ENCODE peak calls at places on chromosomes 16 and 17, in eight cellular contexts. S is RWPE2, D is uterus, N is testis, K is stomach, I is breast epithelium, U is HAP-1, L is BE2C. Q is an unnamed sample. For H3K27me3 and H3K36me3, the result is how much of the 10 kb centered on the place peaks cover.

GRCh38 chr16:75702247-75702646 is 986 bp upstream of the DUXB start:
- DNase-seq in L (no peak), N (no peak), U (no peak), K (no peak), I (no peak), S (no peak), D (no peak), Q (no peak)

GRCh38 chr16:681746-682427 is 1.7 kb downstream of the STUB1 start:
- DNase-seq in D (no peak), N (no peak), U (no peak), L (peak), I (no peak), S (no peak), K (no peak), Q (no peak)

GRCh38 chr17:63534078-63534570 is 11.0 kb downstream of the KCNH6 start:
- DNase-seq in U (no peak), N (no peak), K (no peak), S (no peak), I (no peak), L (no peak), D (no peak), Q (no peak)

GRCh38 chr16:78494105-78494504 is 394.7 kb downstream of the WWOX start:
- DNase-seq in N (no peak), D (no peak), S (no peak), L (no peak), K (no peak), I (no peak), U (no peak), Q (no peak)

GRCh38 chr17:29293890-29294579 is at the start of gene NUFIP2:
- DNase-seq in L (peak), I (peak), N (peak), K (peak), U (peak), D (peak), S (peak), Q (peak)

GRCh38 chr17:8405499-8406016 is 7.9 kb upstream of the RNF222 start:
- DNase-seq in L (no peak), K (no peak), S (no peak), I (no peak), U (no peak), D (no peak), N (no peak), Q (no peak)

GRCh38 chr17:75827291-75828050 is 16.7 kb downstream of the UNC13D start:
- DNase-seq in U (no peak), N (peak), K (peak), I (no peak), S (peak), L (peak), D (peak), Q (peak)

GRCh38 chr16:27374231-27374793 is 27.7 kb upstream of the IL21R start:
- DNase-seq in N (no peak), D (no peak), U (no peak), S (no peak), I (no peak), K (no peak), L (no peak), Q (no peak)

GRCh38 chr17:43574896-43575525 is 28.9 kb upstream of the ETV4 start:
- DNase-seq in N (no peak), S (no peak), L (no peak), K (no peak), U (no peak), I (no peak), D (no peak), Q (no peak)

GRCh38 chr17:8016632-8017424 is 14.4 kb downstream of the GUCY2D start:
- DNase-seq in S (no peak), K (peak), L (peak), N (peak), D (no peak), U (peak), I (no peak), Q (no peak)

GRCh38 chr16:1432388-1433262 is 1.7 kb downstream of the PERCC1 start:
- DNase-seq in U (no peak), N (no peak), I (no peak), S (no peak), D (no peak), L (peak), K (no peak), Q (no peak)

GRCh38 chr16:85569615-85570212 is 43.4 kb upstream of the GSE1 start:
- DNase-seq in N (peak), D (no peak), K (peak), L (no peak), I (no peak), U (no peak), S (no peak), Q (no peak)

GRCh38 chr17:62592305-62593099 is 35.0 kb upstream of the MRC2 start:
- DNase-seq in S (no peak), K (no peak), N (no peak), U (no peak), I (no peak), L (no peak), D (no peak), Q (no peak)

GRCh38 chr17:42414782-42415409 is 8.2 kb downstream of the CAVIN1 start:
- DNase-seq in L (no peak), N (no peak), U (no peak), I (no peak), S (no peak), K (no peak), D (no peak), Q (no peak)

GRCh38 chr17:4632583-4632923 is 8.9 kb downstream of the ALOX15 start:
- DNase-seq in S (no peak), K (no peak), U (no peak), I (no peak), L (no peak), N (no peak), D (no peak), Q (no peak)

GRCh38 chr16:49930841-49931240 is 74.9 kb upstream of the ZNF423 start:
- DNase-seq in S (peak), U (no peak), L (no peak), N (no peak), I (no peak), D (no peak), K (no peak), Q (no peak)

GRCh38 chr17:64341181-64341580 is 49.5 kb downstream of the PECAM1 start:
- DNase-seq in N (no peak), S (no peak), I (no peak), D (no peak), K (no peak), U (no peak), L (no peak), Q (no peak)

GRCh38 chr17:6187836-6188235 is 117.7 kb downstream of the WSCD1 start:
- DNase-seq in S (no peak), L (no peak), I (no peak), D (no peak), U (peak), N (no peak), K (no peak), Q (no peak)

GRCh38 chr17:59027750-59028149 is 78.9 kb downstream of the TRIM37 start:
- DNase-seq in D (no peak), I (no peak), L (no peak), N (no peak), K (no peak), U (no peak), S (no peak), Q (no peak)

GRCh38 chr17:59024916-59025315 is 81.8 kb downstream of the TRIM37 start:
- DNase-seq in D (no peak), I (no peak), U (no peak), N (no peak), L (no peak), S (no peak), K (no peak), Q (no peak)

GRCh38 chr17:59030811-59031210 is 75.9 kb downstream of the TRIM37 start:
- DNase-seq in N (no peak), L (no peak), D (no peak), I (no peak), U (no peak), S (no peak), K (no peak), Q (no peak)

GRCh38 chr17:59028328-59028727 is 78.4 kb downstream of the TRIM37 start:
- DNase-seq in D (no peak), L (no peak), N (no peak), S (no peak), I (no peak), K (no peak), U (no peak), Q (no peak)

DNA sequence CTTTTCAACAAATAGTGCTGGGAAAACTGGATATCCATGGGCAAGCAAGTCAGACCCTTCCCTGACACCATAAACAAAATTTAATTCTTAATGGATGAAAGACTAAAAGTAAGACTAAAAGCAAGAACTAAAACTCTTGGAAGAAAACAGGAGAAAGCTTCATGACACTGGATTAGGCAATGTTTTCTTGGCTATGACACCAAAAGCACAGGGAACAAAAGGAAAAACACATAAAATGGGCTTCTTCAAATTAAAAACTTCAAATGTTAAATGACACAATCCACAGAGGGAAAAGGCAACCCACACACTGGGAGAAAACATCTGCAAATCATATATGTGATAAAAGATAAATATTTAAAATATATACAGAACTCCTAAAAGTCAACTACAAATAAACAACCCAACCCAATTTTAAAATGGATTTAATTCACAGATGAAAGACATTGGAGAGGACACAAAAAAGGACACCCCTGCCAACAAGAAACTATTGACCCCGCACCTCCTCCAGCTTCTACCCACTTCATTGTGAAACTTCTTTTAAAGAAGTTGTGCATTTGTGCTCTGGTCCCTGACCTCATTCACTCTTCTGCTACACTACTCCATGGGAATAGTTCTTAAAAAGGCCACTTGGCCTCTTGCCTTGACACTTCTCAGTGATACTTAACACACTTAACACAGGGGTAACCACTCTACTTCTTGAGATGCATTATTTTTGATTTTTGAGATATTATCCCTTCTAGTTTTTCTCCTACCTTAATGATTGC is 80.3 kb downstream of the TRIM37 start:
- DNase-seq in N (no peak), D (no peak), S (no peak), K (no peak), I (no peak), U (no peak), L (no peak), Q (no peak)
- H3K27me3 ChIP-seq in N (under half), D (under half), S (under half), K (under half), I (under half), U (under half), L (under half), Q (under half)

DNA sequence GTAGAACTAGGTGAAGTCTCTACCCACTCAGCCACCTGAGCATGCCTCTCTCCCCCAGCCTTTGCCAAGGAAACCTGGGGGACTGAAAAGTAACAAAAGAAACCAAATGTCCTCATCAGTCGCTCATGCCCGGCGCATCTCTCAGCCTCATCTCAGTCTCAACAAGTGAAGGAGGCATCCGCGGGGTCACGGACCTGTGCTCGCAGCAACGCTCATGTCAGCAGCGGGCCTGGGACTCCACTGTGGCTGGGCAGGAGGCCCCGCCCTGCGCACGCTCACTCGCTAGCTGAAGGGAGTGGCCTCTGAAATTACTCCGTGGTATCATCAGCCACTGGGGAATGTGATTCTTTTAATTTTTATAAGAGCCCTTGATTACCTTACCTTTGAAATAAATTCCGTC is 31.3 kb downstream of the MAP1LC3B start:
- DNase-seq in S (no peak), D (no peak), L (no peak), N (no peak), U (no peak), I (no peak), K (no peak), Q (no peak)
- H3K36me3 ChIP-seq in S (under half), D (under half), L (under half), N (under half), U (under half), I (under half), K (half or more), Q (half or more)

GRCh38 chr17:45893725-45894021 is 681 bp upstream of the MAPT start:
- DNase-seq in D (no peak), N (no peak), K (no peak), S (no peak), I (no peak), L (no peak), U (no peak), Q (no peak)
- H3K27me3 ChIP-seq in D (under half), N (under half), K (half or more), S (under half), I (under half), L (under half), U (under half), Q (half or more)

DNA sequence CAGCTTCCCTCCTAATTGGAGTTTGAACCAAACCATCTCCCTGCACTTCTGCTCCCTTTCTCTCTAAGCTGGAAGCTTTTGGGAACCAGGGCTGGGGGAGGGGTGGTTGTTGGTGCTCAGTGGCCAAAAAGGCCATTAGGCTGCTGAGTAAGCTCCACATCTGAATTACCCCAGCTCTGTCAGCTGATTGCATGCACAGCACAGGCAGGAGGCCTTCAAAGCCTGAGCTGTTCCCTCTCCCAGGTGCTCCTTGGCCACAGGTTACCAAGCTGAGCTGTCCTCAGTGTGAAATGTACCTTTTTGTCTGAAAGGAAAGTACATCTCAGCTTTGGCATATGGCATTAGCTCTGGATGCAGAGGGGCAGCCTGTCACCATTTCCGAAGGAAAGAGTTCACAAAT is 6.2 kb upstream of the TBKBP1 start:
- DNase-seq in S (no peak), I (no peak), L (no peak), D (no peak), U (no peak), K (no peak), N (no peak), Q (no peak)
- H3K36me3 ChIP-seq in S (under half), I (under half), L (under half), D (under half), U (under half), K (under half), N (under half), Q (under half)

GRCh38 chr16:4777339-4778049 is 10.5 kb upstream of the ZNF500 start:
- DNase-seq in I (no peak), D (no peak), N (no peak), K (no peak), U (no peak), S (no peak), L (no peak), Q (no peak)

GRCh38 chr16:4776141-4776705 is 9.3 kb upstream of the ZNF500 start:
- DNase-seq in S (no peak), U (no peak), N (no peak), K (no peak), I (no peak), D (no peak), L (no peak), Q (no peak)

GRCh38 chr16:4772351-4772750 is 5.4 kb upstream of the ZNF500 start:
- DNase-seq in K (no peak), U (no peak), S (no peak), N (no peak), L (no peak), D (no peak), I (no peak), Q (no peak)

GRCh38 chr16:4778050-4778392 is 10.1 kb downstream of the SEPTIN12 start:
- DNase-seq in N (no peak), U (no peak), D (no peak), S (no peak), K (no peak), I (no peak), L (no peak), Q (no peak)

DNA sequence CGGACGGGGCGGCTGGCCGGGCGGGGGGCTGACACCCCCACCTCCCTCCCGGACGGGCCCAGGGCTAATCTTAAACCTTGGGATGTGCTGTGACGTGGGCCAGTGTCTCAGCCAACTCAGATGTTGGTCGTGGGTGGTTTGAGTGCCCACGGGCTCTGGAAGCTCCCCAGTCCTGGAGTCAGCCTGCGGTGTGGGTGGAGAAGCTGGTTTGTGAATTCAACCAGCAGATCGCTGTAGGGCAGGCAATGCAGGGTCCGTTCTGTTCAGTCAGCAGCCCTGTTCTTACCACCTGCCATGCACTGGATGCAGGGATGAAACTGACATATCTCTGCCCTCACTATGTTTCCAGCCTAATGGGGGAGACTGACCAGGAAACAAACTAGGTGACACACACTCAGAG is 8.0 kb upstream of the ZNF500 start:
- DNase-seq in D (no peak), U (no peak), S (no peak), L (no peak), K (no peak), I (no peak), N (no peak), Q (no peak)
- H3K27me3 ChIP-seq in D (under half), U (under half), S (under half), L (under half), K (under half), I (under half), N (under half), Q (under half)

DNA sequence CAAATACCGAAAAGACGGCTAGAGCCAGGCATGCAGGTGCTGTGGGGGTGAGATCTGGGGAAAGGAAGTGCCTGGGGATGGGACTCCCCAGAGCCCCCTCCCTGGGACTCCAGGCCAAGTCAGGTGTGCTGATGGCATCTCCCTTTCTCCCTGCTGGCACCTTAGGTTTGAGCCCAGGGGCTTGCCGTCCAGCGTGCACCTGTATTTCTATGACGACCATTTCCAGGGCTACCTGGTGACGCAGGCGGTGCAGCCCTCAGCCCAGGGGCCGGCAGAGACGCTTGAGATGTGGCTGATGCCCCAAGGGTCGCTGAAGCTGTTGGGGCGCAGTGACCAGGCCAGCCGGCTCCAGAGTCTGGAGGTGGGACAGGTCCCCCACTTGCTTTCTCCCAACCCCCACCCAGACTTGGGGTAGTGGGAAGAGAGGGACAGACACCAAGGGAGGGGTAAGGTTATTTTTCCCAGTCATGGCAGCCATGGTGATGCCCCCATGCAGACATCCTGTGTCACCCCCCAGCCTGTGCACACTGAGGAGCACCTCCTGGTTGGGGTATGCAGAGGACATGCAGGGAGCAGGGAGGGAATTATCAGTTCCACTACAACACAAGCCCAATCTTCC is 11.1 kb downstream of the XYLT2 start:
- DNase-seq in U (no peak), N (no peak), I (no peak), K (peak), S (no peak), D (no peak), L (no peak), Q (no peak)
- H3K36me3 ChIP-seq in U (half or more), N (under half), I (under half), K (half or more), S (half or more), D (under half), L (under half), Q (half or more)

GRCh38 chr16:87853411-87854052 is 15.8 kb downstream of the SLC7A5 start:
- DNase-seq in N (peak), L (peak), D (peak), S (peak), I (peak), U (peak), K (peak), Q (peak)
- H3K27me3 ChIP-seq in N (under half), L (under half), D (under half), S (under half), I (under half), U (under half), K (under half), Q (under half)

DNA sequence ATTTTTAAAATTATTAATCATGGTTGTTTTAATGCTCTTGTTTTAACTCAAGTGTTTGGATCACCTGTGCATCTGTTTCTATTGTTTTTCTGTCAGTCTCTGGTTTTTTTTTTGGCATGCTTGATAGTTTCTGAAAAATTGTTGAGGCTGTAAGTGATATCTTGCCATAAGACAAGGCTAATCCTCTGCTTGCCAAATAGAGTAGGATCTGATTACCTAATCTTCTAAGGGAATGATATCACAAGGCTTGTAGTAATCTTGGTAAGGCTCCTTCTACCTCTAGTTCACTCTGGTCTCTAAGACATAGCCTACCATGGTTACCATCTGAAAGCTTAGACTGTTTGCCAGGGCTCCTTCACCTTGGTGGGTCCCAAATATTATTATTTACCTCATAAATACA is 81.0 kb downstream of the ATF7IP2 start:
- DNase-seq in D (no peak), L (no peak), I (no peak), U (no peak), S (no peak), K (no peak), N (no peak), Q (no peak)
- H3K36me3 ChIP-seq in D (under half), L (under half), I (under half), U (under half), S (under half), K (under half), N (under half), Q (under half)

DNA sequence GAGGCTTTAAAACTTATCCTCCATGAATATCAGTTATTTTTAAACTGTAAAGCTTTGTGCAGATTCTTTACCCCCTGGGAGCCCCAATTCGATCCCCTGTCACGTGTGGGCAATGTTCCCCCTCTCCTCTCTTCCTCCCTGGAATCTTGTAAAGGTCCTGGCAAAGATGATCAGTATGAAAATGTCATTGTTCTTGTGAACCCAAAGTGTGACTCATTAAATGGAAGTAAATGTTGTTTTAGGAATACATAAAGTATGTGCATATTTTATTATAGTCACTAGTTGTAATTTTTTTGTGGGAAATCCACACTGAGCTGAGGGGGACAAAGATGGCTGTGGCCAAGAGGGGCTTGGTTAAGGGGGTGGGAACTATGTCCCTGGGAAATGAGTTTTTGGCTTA is 2.3 kb downstream of the CCL11 start:
- DNase-seq in U (no peak), K (no peak), S (no peak), I (no peak), D (no peak), L (no peak), N (no peak), Q (no peak)
- H3K27me3 ChIP-seq in U (under half), K (under half), S (under half), I (under half), D (under half), L (under half), N (under half), Q (under half)